ENCODE peak calls at places on chromosomes 7 and 10, in six cellular contexts. D, G, H, T, L and B are unnamed samples. For H3K4me1 and H3K9me3, the result is how much of the 10 kb centered on the place peaks cover.

GRCh38 chr7:151239837-151240459 is 7.7 kb downstream of the CHPF2 start:
- DNase-seq in H (no peak), G (no peak), D (no peak), T (no peak), L (no peak), B (peak)

GRCh38 chr7:87518735-87519134 is 43.3 kb upstream of the ABCB4 start:
- DNase-seq in L (no peak), T (peak), D (no peak), H (no peak), G (no peak), B (no peak)

GRCh38 chr10:73838827-73839226 is 27.4 kb upstream of the NDST2 start:
- DNase-seq in L (no peak), D (no peak), G (peak), H (peak), T (no peak), B (peak)

GRCh38 chr7:121085922-121086321 is 97.4 kb downstream of the CPED1 start:
- DNase-seq in H (peak), T (peak), D (no peak), L (peak), G (no peak), B (no peak)

GRCh38 chr7:137618748-137619147 is 228.0 kb downstream of the DGKI start:
- DNase-seq in H (peak), T (no peak), L (no peak), G (no peak), D (no peak), B (no peak)

GRCh38 chr7:103799298-103799697 is 190.2 kb downstream of the RELN start:
- DNase-seq in L (no peak), T (no peak), D (no peak), G (no peak), H (no peak), B (peak)

GRCh38 chr7:27071622-27072390 is 24.0 kb downstream of the HOXA1 start:
- DNase-seq in H (no peak), L (no peak), D (no peak), T (no peak), G (no peak), B (no peak)

GRCh38 chr7:7183061-7183832 is 903 bp downstream of the C1GALT1 start:
- DNase-seq in T (no peak), G (peak), D (peak), H (no peak), L (peak), B (peak)

GRCh38 chr7:37489703-37490102 is 41.0 kb upstream of the ELMO1 start:
- DNase-seq in G (no peak), D (no peak), L (no peak), T (no peak), H (no peak), B (no peak)

GRCh38 chr7:1210321-1210978 is 22.2 kb upstream of the UNCX start:
- DNase-seq in G (peak), L (peak), D (no peak), H (no peak), T (no peak), B (peak)

GRCh38 chr7:12111461-12112405 is 99.4 kb upstream of the TMEM106B start:
- DNase-seq in T (peak), D (no peak), L (peak), G (no peak), H (no peak), B (peak)

GRCh38 chr7:134885967-134886352 is 100.3 kb upstream of the AGBL3 start:
- DNase-seq in D (no peak), L (peak), T (peak), H (peak), G (peak), B (no peak)
- H3K4me1 ChIP-seq in D (under half), L (under half), T (under half), H (under half), G (under half), B (half or more)

GRCh38 chr7:97026705-97027426 is 2.2 kb upstream of the DLX5 start:
- DNase-seq in D (no peak), H (no peak), T (no peak), G (no peak), L (no peak), B (no peak)

GRCh38 chr7:97024209-97025129 is at the start of gene DLX5:
- DNase-seq in H (peak), T (peak), G (peak), D (no peak), L (peak), B (peak)

GRCh38 chr7:97027427-97028234 is 3.0 kb upstream of the DLX5 start:
- DNase-seq in G (peak), D (peak), H (peak), L (peak), T (peak), B (peak)

GRCh38 chr7:97025130-97025499 is 484 bp upstream of the DLX5 start:
- DNase-seq in T (no peak), L (no peak), G (no peak), D (no peak), H (no peak), B (no peak)

DNA sequence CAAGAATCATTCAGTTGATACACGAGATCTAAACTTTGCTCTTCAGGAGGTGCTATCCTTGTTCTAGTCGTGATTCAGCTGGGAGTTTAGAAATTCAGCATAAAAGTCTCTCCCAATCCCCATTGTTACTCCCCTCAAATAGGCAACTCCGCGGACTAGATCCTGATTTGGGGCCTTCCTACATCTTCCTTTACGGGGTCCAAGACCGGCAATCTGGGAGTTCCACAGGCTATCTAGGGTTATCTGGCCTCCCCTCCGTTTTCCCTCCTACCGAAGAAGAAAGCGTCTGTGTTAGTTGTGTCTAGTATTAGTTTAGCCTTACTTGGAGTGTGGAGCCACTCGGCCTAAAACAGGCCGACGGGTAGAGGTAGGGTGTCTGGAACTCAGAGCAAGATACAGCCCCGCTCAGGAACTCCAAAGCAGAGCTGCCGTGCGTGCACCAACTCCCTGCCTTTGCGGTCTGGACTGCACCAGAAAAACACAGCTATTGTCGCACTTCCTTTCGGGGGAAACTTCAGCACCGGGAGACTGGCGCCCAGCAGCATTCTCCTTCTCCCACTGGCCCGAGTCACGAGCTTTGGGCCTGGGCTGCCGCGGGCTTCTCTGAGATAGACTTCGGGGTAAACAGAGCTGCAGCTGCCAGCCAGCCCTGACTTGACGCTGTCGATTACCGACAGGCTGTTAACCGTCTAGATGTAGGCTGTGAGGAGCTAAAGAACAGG is 1.5 kb upstream of the DLX5 start:
- DNase-seq in G (no peak), L (peak), D (no peak), H (no peak), T (peak), B (no peak)
- H3K9me3 ChIP-seq in G (under half), L (under half), D (under half), H (under half), T (under half), B (under half)

DNA sequence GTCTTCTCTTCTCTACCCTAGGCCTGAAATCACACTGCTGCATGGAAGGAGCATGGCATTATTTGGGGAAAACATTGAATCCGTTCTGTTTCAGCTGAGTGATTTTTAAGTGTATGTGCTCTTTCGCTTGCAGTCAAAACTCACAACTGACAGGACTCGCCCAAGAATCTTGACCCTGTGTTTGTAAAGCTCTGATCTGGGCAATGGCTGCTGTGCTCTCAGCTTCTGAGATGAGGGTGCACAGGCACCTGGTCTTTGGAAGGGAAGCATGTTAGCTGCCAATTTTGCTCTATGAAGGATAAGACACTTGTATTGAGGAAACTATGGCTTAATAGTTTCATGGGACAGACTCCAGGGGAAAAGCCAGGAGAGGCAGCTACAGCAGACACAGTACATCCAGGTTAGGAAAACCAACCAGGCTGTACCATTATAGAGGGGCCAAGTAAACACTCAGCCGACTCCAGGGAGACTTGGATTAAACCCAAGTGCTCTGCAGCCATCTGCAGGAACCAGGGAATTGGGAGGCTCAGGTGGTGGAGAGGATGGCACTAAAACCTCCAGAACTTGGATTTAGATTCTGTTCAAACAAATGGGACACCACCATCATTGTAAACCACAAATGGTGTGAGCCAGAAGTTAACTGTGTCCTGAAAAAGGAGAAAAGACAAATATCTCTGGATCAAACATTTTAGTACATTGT is 43.3 kb downstream of the LYZL1 start:
- DNase-seq in L (no peak), H (no peak), D (no peak), T (no peak), G (no peak), B (no peak)
- H3K27ac ChIP-seq in L (no peak), H (no peak), D (no peak), T (no peak), G (no peak), B (no peak)

GRCh38 chr7:45884136-45884535 is 4.2 kb upstream of the IGFBP1 start:
- DNase-seq in G (no peak), L (no peak), D (no peak), H (no peak), T (no peak), B (no peak)
- H3K4me1 ChIP-seq in G (under half), L (under half), D (half or more), H (under half), T (under half), B (under half)

GRCh38 chr10:128568979-128569378 is 442.8 kb upstream of the MKI67 start:
- DNase-seq in D (no peak), L (no peak), G (no peak), H (no peak), T (no peak), B (no peak)
- H3K9me3 ChIP-seq in D (under half), L (under half), G (under half), H (half or more), T (under half), B (under half)

DNA sequence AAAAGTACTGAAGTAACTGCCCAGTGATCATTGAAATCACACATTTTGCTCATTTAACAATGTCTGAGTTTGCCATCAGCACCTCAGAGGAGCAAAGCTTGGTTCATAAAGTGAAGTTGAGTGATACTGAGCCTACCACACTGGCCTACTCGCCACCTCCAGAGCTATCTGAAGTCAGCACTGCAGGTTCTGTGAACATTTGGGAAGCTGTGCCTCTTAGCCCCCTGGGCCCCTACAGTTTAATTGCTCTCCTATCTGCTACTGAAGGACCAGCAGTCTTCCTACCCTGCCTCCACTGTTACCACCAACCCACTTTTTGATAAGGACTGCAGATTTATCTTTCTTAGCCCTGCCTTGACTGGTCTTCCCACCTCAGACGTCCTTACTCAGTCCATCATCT is 2.0 kb upstream of the SEMA4G start:
- DNase-seq in L (no peak), T (no peak), H (no peak), D (no peak), G (no peak), B (no peak)
- H3K27ac ChIP-seq in L (peak), T (no peak), H (no peak), D (no peak), G (no peak), B (no peak)

GRCh38 chr10:70575874-70576802 is 26.4 kb downstream of the PRF1 start:
- DNase-seq in D (no peak), L (peak), H (no peak), G (peak), T (peak), B (peak)

GRCh38 chr10:70578371-70578947 is 24.1 kb downstream of the PRF1 start:
- DNase-seq in T (peak), D (no peak), G (peak), H (peak), L (peak), B (peak)

GRCh38 chr10:70582793-70583700 is 19.5 kb downstream of the PRF1 start:
- DNase-seq in L (no peak), T (no peak), H (no peak), D (peak), G (no peak), B (no peak)

GRCh38 chr10:70576803-70577517 is 25.6 kb downstream of the PRF1 start:
- DNase-seq in G (peak), H (peak), D (no peak), L (no peak), T (peak), B (peak)

DNA sequence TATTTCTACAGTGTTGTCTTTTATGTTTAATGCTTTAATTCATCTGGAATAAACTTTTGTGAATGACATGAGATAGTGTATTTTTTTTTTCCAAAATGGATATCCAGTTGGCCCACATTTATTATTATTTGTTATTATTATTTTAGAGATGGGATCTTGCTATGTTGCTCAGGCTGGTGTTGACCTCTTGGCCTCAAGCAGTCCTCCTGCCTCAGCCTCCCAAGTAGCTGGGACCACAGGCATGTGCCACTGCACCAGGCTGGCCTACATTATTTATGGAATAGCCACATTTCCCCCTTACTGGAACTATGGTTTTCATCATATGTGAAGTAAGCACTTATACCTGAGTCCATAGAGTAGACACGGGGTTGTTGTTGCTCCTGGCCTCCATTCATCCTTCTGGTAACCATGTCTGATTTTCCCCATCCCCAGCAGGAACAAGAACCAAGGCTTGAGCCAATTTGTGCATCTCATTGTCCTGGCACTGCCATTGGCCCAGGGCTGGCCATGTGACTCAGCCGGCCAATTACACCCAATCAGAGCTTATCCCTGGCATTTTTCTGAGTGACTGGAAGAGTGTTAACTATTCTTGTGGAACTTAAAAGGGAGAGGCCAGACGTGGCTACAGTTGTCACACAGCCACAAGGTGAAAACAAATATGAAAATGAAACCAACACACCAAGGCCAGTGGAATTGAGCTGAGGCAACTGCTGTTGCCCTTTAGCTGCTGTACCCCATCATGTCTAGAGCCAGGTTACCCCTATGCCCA is 23.1 kb downstream of the PRF1 start:
- DNase-seq in G (peak), T (no peak), L (no peak), H (no peak), D (no peak), B (no peak)
- H3K4me1 ChIP-seq in G (under half), T (under half), L (under half), H (under half), D (under half), B (under half)

DNA sequence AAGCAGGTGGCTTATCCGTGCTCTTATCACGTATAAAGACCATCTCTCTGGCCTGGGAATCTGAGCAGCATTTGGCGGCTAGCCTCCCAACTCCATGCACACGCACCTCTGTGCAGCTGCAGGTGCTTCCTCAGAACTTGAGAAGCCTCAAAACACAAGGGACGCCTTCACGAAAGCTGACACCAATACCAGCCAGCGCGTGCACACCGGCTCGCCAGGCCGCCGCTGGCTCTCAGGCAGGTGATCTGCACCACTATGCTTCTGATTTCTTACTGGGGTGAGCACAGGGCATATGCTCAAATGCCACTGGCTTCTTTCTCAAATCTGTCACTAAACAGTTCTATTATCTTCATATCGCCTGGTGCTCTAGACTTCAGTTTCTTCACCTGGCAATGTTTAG is 145.0 kb downstream of the PARD3 start:
- DNase-seq in D (no peak), H (no peak), L (no peak), T (no peak), G (no peak), B (peak)
- H3K9me3 ChIP-seq in D (under half), H (under half), L (under half), T (under half), G (under half), B (under half)

GRCh38 chr7:55072251-55072650 is 53.4 kb downstream of the EGFR start:
- DNase-seq in D (no peak), H (no peak), G (no peak), L (no peak), T (no peak), B (no peak)

GRCh38 chr7:55071411-55072188 is 52.8 kb downstream of the EGFR start:
- DNase-seq in D (no peak), H (no peak), G (no peak), T (peak), L (peak), B (no peak)

GRCh38 chr7:55073051-55073511 is 54.3 kb downstream of the EGFR start:
- DNase-seq in T (peak), L (no peak), G (peak), H (peak), D (no peak), B (no peak)

GRCh38 chr7:55075464-55075971 is 56.7 kb downstream of the EGFR start:
- DNase-seq in G (no peak), D (peak), T (no peak), L (no peak), H (no peak), B (no peak)

GRCh38 chr7:55074008-55074499 is 55.2 kb downstream of the EGFR start:
- DNase-seq in H (peak), L (peak), G (peak), T (peak), D (no peak), B (peak)
- H3K27ac ChIP-seq in H (peak), L (no peak), G (peak), T (peak), D (peak), B (peak)